ENCODE peak calls at places on chromosomes 13 and 19, in five cellular contexts. One of them, this sample, is unnamed.

GRCh38 chr13:73449258-73449657 is 390.5 kb downstream of the KLF5 start:
- DNase-seq in progenitor cell of endocrine pancreas: no peak
- DNase-seq in AG04450: no peak
- DNase-seq in LHCN-M2: no peak
- DNase-seq in CD4-positive, alpha-beta memory T cell: no peak
- DNase-seq in this sample: no peak

GRCh38 chr13:76222511-76222910 is 586.4 kb downstream of the LMO7 start:
- DNase-seq in progenitor cell of endocrine pancreas: no peak
- DNase-seq in AG04450: no peak
- DNase-seq in LHCN-M2: peak
- DNase-seq in CD4-positive, alpha-beta memory T cell: no peak
- DNase-seq in this sample: peak

GRCh38 chr19:45739498-45740439 is 6.5 kb downstream of the MEIOSIN start:
- DNase-seq in progenitor cell of endocrine pancreas: no peak
- DNase-seq in AG04450: no peak
- DNase-seq in LHCN-M2: peak
- DNase-seq in CD4-positive, alpha-beta memory T cell: no peak
- DNase-seq in this sample: no peak

GRCh38 chr19:13717194-13717643 is 47.1 kb upstream of the MRI1 start:
- DNase-seq in progenitor cell of endocrine pancreas: no peak
- DNase-seq in AG04450: peak
- DNase-seq in LHCN-M2: no peak
- DNase-seq in CD4-positive, alpha-beta memory T cell: no peak
- DNase-seq in this sample: no peak

GRCh38 chr13:20609145-20609544 is 42.2 kb downstream of the IFT88 start:
- DNase-seq in progenitor cell of endocrine pancreas: no peak
- DNase-seq in AG04450: peak
- DNase-seq in LHCN-M2: peak
- DNase-seq in CD4-positive, alpha-beta memory T cell: no peak
- DNase-seq in this sample: peak

GRCh38 chr13:59318320-59318930 is 845.3 kb downstream of the DIAPH3 start:
- DNase-seq in progenitor cell of endocrine pancreas: peak
- DNase-seq in AG04450: peak
- DNase-seq in LHCN-M2: peak
- DNase-seq in CD4-positive, alpha-beta memory T cell: peak
- DNase-seq in this sample: peak

GRCh38 chr19:52307275-52307674 is 10.3 kb downstream of the ZNF480 start:
- DNase-seq in progenitor cell of endocrine pancreas: no peak
- DNase-seq in AG04450: no peak
- DNase-seq in LHCN-M2: peak
- DNase-seq in CD4-positive, alpha-beta memory T cell: peak
- DNase-seq in this sample: peak

GRCh38 chr13:28120317-28120716 is 18.0 kb upstream of the PAN3 start:
- DNase-seq in progenitor cell of endocrine pancreas: no peak
- DNase-seq in AG04450: no peak
- DNase-seq in LHCN-M2: no peak
- DNase-seq in CD4-positive, alpha-beta memory T cell: no peak
- DNase-seq in this sample: no peak

GRCh38 chr13:23979361-23980159 is 82.3 kb upstream of the C1QTNF9B start:
- DNase-seq in progenitor cell of endocrine pancreas: peak
- DNase-seq in AG04450: peak
- DNase-seq in LHCN-M2: peak
- DNase-seq in CD4-positive, alpha-beta memory T cell: peak
- DNase-seq in this sample: peak

This sample was measured in brain microvascular endothelial cell.